ENCODE peak calls at places on chromosomes 13 and 19, in six cellular contexts. N is psoas muscle, E is tibial artery, P is colonic mucosa, I is left ventricle myocardium inferior, W is endothelial cell of umbilical vein. A is an unnamed sample.

GRCh38 chr19:35596366-35596999 is 10.5 kb downstream of the PMIS2 start:
- DNase-seq in P (no peak), W (no peak), E (no peak), I (no peak), N (no peak), A (no peak)

GRCh38 chr13:83881917-83882625 is at the start of gene SLITRK1:
- DNase-seq in P (no peak), E (no peak), N (no peak), I (no peak), W (no peak), A (no peak)

GRCh38 chr13:69946443-69946955 is 161.1 kb upstream of the ATXN8OS start:
- DNase-seq in I (no peak), N (no peak), P (no peak), W (no peak), E (no peak), A (no peak)

GRCh38 chr19:13817615-13818371 is 22.6 kb downstream of the ZSWIM4 start:
- DNase-seq in I (no peak), W (no peak), N (no peak), E (no peak), P (peak; percentile 92), A (no peak)

GRCh38 chr13:30396434-30397075 is 25.7 kb upstream of the UBE2L5 start:
- DNase-seq in P (no peak), E (no peak), W (no peak), N (no peak), I (no peak), A (no peak)

GRCh38 chr13:70502944-70503343 is 394.7 kb upstream of the KLHL1 start:
- DNase-seq in P (no peak), E (no peak), N (no peak), I (no peak), W (no peak), A (no peak)

GRCh38 chr13:59601993-59602392 is 561.7 kb downstream of the DIAPH3 start:
- DNase-seq in E (no peak), N (no peak), W (no peak), I (no peak), P (no peak), A (no peak)

GRCh38 chr13:30314562-30314961 is 7.2 kb upstream of the KATNAL1 start:
- DNase-seq in P (no peak), E (no peak), N (no peak), I (no peak), W (no peak), A (no peak)

GRCh38 chr13:32045963-32046785 is 14.6 kb downstream of the FRY start:
- DNase-seq in N (no peak), E (no peak), I (no peak), P (peak; percentile 40), W (peak; percentile 21), A (no peak)

GRCh38 chr13:101127741-101128353 is 288.5 kb downstream of the NALCN start:
- DNase-seq in E (no peak), N (no peak), P (no peak), I (no peak), W (peak; percentile 66), A (no peak)

GRCh38 chr19:35533822-35534521 is 716 bp downstream of the GAPDHS start:
- DNase-seq in N (peak; percentile 64), E (no peak), I (no peak), P (no peak), W (no peak), A (peak; percentile 48)

GRCh38 chr19:41703602-41704293 is 4.7 kb upstream of the CEACAM5 start:
- DNase-seq in W (no peak), I (no peak), N (no peak), P (peak; percentile 13), E (no peak), A (no peak)

GRCh38 chr19:3276341-3276799 is 51.9 kb downstream of the CELF5 start:
- DNase-seq in N (no peak), W (no peak), I (no peak), P (peak; percentile 78), E (no peak), A (peak; percentile 42)

GRCh38 chr13:28545583-28546333 is 50.8 kb upstream of the FLT1 start:
- DNase-seq in N (no peak), P (peak; percentile 47), I (no peak), E (no peak), W (no peak), A (no peak)

GRCh38 chr19:49595006-49595818 is 4.2 kb downstream of the PRR12 start:
- DNase-seq in W (no peak), I (no peak), P (peak; percentile 22), N (no peak), E (no peak), A (no peak)

GRCh38 chr13:55566779-55567178 is 1573.9 kb upstream of the PRR20A start:
- DNase-seq in P (no peak), W (no peak), I (no peak), N (no peak), E (no peak), A (no peak)

DNA sequence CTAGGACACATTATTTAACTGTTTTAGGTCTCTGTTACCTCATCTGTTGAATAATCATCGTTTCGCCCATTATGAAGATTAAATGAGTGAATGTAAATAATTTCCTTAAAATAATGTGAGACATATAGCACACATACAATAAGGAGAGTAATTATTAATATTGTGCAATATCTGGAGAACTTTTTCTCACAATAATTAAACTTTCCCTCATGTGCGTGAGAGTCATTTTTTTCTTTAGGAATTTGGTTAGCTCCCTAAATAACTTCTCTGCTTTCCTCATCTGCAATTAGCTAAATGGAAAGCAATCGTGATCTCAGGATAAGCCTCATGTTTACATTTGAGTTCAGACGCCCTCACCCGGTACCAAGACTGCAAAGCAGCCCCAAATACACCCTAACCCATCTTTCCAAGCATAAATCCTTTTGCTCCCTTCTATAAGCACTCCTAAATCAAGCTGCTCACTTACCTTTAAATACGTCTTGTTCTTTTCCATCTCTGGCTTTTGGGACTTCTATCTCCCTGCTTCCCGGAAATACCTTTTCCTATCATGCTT is 78.8 kb downstream of the MZT1 start:
- DNase-seq in P (no peak), I (no peak), W (no peak), N (no peak), E (no peak), A (no peak)
- TF ChIP-seq CTCF in P (no peak), I (no peak), W (no peak), N (no peak), E (no peak), A (no peak)

GRCh38 chr13:111493468-111493867 is 173.0 kb downstream of the TEX29 start:
- DNase-seq in N (no peak), W (no peak), I (no peak), E (peak; percentile 13), P (no peak), A (no peak)
- H3K27ac ChIP-seq in N (no peak overlapping the region), W (no peak overlapping the region), I (no peak overlapping the region), E (no peak overlapping the region), P (no peak overlapping the region), A (no peak overlapping the region)

DNA sequence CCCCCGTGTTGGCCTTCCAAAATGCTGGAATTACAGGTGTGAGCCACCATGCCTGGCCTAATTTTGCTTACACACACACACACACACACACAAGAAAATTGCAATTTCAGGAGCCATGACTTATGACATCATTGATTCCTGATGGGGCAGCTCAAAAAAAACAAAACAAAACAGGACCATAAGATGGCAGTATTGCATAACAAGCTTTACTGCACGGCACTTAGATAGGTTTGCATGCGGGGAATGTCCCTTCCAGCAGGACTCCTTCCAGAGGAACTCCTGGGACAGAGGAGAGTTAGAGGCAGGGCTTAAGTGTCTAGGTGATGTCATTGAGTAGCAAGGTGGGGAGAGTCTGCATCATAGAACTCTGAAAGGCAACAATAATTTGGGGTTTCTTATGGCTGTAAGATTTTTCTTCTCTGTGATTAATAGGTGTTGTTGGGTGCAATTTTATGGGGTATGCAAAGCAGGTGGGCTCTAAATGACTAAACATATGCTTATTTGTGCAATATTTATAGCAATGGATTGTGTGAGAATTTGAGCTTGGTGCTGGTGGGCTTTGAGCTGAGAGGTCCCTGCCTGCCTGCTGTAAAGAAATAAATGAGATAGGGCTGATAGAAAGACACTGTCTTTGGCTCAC is 9.0 kb upstream of the ACSBG2 start:
- DNase-seq in P (no peak), I (no peak), W (peak; percentile 75), E (no peak), N (no peak), A (no peak)
- TF ChIP-seq CTCF in P (no peak), I (peak; percentile 27), W (peak; percentile 38), E (no peak), N (peak; percentile 5), A (no peak)

GRCh38 chr13:73800011-73800410 is 334.2 kb downstream of the KLF12 start:
- DNase-seq in P (no peak), E (no peak), I (no peak), W (no peak), N (no peak), A (no peak)
- H3K27ac ChIP-seq in P (no peak overlapping the region), E (no peak overlapping the region), I (no peak overlapping the region), W (no peak overlapping the region), N (no peak overlapping the region), A (no peak overlapping the region)

GRCh38 chr19:37991841-37992248 is 84.8 kb downstream of the SIPA1L3 start:
- DNase-seq in P (no peak), W (no peak), N (no peak), E (no peak), I (no peak), A (no peak)
- TF ChIP-seq CTCF in P (no peak), W (no peak), N (no peak), E (no peak), I (no peak), A (no peak)

DNA sequence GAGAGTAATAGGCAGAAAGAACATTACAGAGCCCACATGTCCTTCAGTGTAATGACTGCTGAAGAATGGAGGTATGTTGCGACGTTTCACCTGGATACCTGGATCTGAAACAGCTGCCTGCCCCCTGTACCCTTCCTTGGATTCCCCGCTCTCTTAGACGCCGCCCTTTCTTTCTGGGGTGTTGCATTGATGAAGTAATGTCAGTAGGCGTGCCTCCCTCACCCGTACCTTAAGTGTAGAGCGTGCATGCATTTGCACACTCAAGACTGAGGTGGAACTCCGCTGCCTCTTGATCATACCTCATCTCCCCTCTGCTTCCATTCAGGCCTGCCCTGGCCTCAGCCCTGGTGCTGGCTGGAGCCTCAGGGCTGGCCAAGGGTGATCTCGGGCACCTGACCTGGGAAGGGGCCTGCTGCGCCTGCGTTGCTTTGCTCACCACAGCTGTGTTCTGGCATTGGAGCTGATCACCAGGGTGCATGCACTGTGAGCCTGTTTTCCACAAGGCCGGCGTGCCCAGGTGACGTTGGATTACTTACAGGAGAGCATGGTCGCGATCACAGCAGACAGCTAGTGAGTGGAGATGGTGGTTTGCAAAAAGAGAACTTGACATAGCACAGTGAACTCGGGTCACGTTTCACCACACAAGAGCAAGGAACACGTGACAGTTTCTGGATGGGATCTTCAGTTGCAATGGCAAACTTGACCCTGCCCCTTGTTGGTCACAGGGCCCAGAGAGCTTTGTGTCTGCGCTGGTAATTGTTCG is 99.0 kb downstream of the ARHGEF7 start:
- DNase-seq in P (no peak), W (no peak), N (peak; percentile 59), I (no peak), E (peak; percentile 34), A (no peak)
- H3K27ac ChIP-seq in P (no peak overlapping the region), W (no peak overlapping the region), N (peak overlapping the region; percentile 88), I (peak overlapping the region; percentile 9), E (peak overlapping the region; percentile 44), A (no peak overlapping the region)

GRCh38 chr13:66716502-66716901 is 513.6 kb downstream of the PCDH9 start:
- DNase-seq in P (no peak), I (no peak), N (no peak), W (no peak), E (no peak), A (no peak)

GRCh38 chr13:66714795-66715194 is 515.3 kb downstream of the PCDH9 start:
- DNase-seq in W (no peak), N (no peak), I (no peak), P (no peak), E (no peak), A (no peak)
- TF ChIP-seq CTCF in W (peak; percentile 8), N (no peak), I (no peak), P (no peak), E (no peak), A (no peak)

A was measured in CD4-positive, alpha-beta T cell.